ENCODE peak calls at places on chromosomes 5 and 9, in seven cellular contexts. Q is effector memory CD4-positive, alpha-beta T cell; C is HEK293T; D is substantia nigra; I is H54; A is NCI-H1417; E is fibroblast of mammary gland. T is an unnamed sample.

GRCh38 chr9:107827304-107827703 is 337.7 kb upstream of the KLF4 start:
- DNase-seq in Q (no peak), C (no peak), D (no peak), I (no peak), A (no peak), E (no peak), T (no peak)

GRCh38 chr5:154141686-154142300 is 48.7 kb upstream of the GALNT10 start:
- DNase-seq in Q (no peak), C (peak; percentile 39), D (no peak), I (no peak), A (peak; percentile 7), E (no peak), T (no peak)

GRCh38 chr5:1725641-1726468 is 73.8 kb downstream of the MRPL36 start:
- DNase-seq in Q (no peak), C (no peak), D (no peak), I (no peak), A (no peak), E (no peak), T (no peak)

GRCh38 chr9:127154390-127155191 is 32.2 kb upstream of the ANGPTL2 start:
- DNase-seq in Q (no peak), C (no peak), D (no peak), I (no peak), A (no peak), E (peak; percentile 79), T (no peak)

GRCh38 chr5:176677209-176677931 is 30.1 kb downstream of the TSPAN17 start:
- DNase-seq in Q (no peak), C (no peak), D (no peak), I (no peak), A (no peak), E (no peak), T (no peak)

GRCh38 chr5:85814596-85814995 is 803.1 kb upstream of the COX7C start:
- DNase-seq in Q (no peak), C (no peak), D (no peak), I (no peak), A (no peak), E (no peak), T (no peak)

GRCh38 chr9:129383005-129383414 is 204.9 kb upstream of the IER5L start:
- DNase-seq in Q (no peak), C (no peak), D (no peak), I (no peak), A (peak; percentile 90), E (no peak), T (no peak)

GRCh38 chr9:102185371-102185770 is 446.9 kb upstream of the GRIN3A start:
- DNase-seq in Q (no peak), C (no peak), D (no peak), I (no peak), A (no peak), E (no peak), T (no peak)

GRCh38 chr5:28523887-28524637 is 1485.7 kb upstream of the CDH9 start:
- DNase-seq in Q (no peak), C (no peak), D (no peak), I (no peak), A (no peak), E (peak; percentile 77), T (no peak)

GRCh38 chr5:56580864-56581263 is 234.5 kb upstream of the MAP3K1 start:
- DNase-seq in Q (no peak), C (no peak), D (no peak), I (no peak), A (no peak), E (no peak), T (no peak)

GRCh38 chr5:10797246-10797645 is 36.2 kb upstream of the DAP start:
- DNase-seq in Q (no peak), C (no peak), D (no peak), I (no peak), A (no peak), E (peak; percentile 64), T (no peak)

GRCh38 chr9:115443890-115444289 is 325.9 kb upstream of the TNC start:
- DNase-seq in Q (no peak), C (no peak), D (no peak), I (no peak), A (no peak), E (no peak), T (no peak)

GRCh38 chr9:116437411-116438370 is 249.4 kb upstream of the TRIM32 start:
- DNase-seq in Q (no peak), C (peak; percentile 12), D (no peak), I (no peak), A (no peak), E (no peak), T (no peak)

GRCh38 chr5:176739461-176740051 is 70.8 kb upstream of the UNC5A start:
- DNase-seq in Q (no peak), C (no peak), D (no peak), I (no peak), A (peak; percentile 94), E (no peak), T (no peak)

GRCh38 chr9:7174884-7175283 is 417.1 kb downstream of the KDM4C start:
- DNase-seq in Q (no peak), C (no peak), D (no peak), I (no peak), A (no peak), E (no peak), T (no peak)

GRCh38 chr5:36403601-36404311 is 102.1 kb upstream of the RANBP3L start:
- DNase-seq in Q (no peak), C (no peak), D (no peak), I (peak; percentile 44), A (no peak), E (peak; percentile 95), T (no peak)

GRCh38 chr5:92064993-92065392 is 681.9 kb upstream of the ARRDC3 start:
- DNase-seq in Q (no peak), C (no peak), D (no peak), I (no peak), A (no peak), E (no peak), T (no peak)

GRCh38 chr5:40046792-40047191 is 622.0 kb upstream of the DAB2 start:
- DNase-seq in Q (no peak), C (no peak), D (no peak), I (peak; percentile 6), A (no peak), E (peak; percentile 84), T (no peak)

GRCh38 chr5:151451626-151452520 is 4.5 kb downstream of the SLC36A1 start:
- DNase-seq in Q (no peak), C (no peak), D (no peak), I (peak; percentile 44), A (no peak), E (peak; percentile 66), T (no peak)

GRCh38 chr9:121262450-121262849 is 5.5 kb upstream of the GSN start:
- DNase-seq in Q (no peak), C (no peak), D (no peak), I (no peak), A (no peak), E (no peak), T (no peak)

GRCh38 chr5:36252722-36253340 is 11.1 kb upstream of the NADK2 start:
- DNase-seq in Q (no peak), C (no peak), D (no peak), I (no peak), A (no peak), E (peak; percentile 75), T (no peak)

GRCh38 chr5:94793113-94793815 is 174.8 kb downstream of the SLF1 start:
- DNase-seq in Q (no peak), C (no peak), D (no peak), I (peak; percentile 23), A (no peak), E (peak; percentile 85), T (no peak)

GRCh38 chr9:130073373-130073772 is 19.7 kb downstream of the GPR107 start:
- DNase-seq in Q (no peak), C (no peak), D (no peak), I (no peak), A (no peak), E (peak; percentile 18), T (no peak)

GRCh38 chr5:150638488-150639316 is 1.8 kb upstream of the SYNPO start:
- DNase-seq in Q (no peak), C (no peak), D (no peak), I (no peak), A (no peak), E (no peak), T (no peak)

GRCh38 chr9:95167998-95168397 is 149.5 kb downstream of the FANCC start:
- DNase-seq in Q (no peak), C (peak; percentile 61), D (no peak), I (peak; percentile 58), A (peak; percentile 64), E (peak; percentile 95), T (peak; percentile 44)

GRCh38 chr5:141695627-141696180 is 13.7 kb upstream of the ARAP3 start:
- DNase-seq in Q (no peak), C (no peak), D (no peak), I (no peak), A (peak; percentile 77), E (no peak), T (no peak)

GRCh38 chr9:114273461-114273881 is 49.4 kb upstream of the ORM1 start:
- DNase-seq in Q (no peak), C (no peak), D (no peak), I (peak; percentile 63), A (no peak), E (no peak), T (no peak)

GRCh38 chr5:40227927-40228326 is 451.8 kb upstream of the PTGER4 start:
- DNase-seq in Q (no peak), C (no peak), D (no peak), I (no peak), A (no peak), E (no peak), T (no peak)

GRCh38 chr5:14685757-14686156 is 21.2 kb downstream of the OTULIN start:
- DNase-seq in Q (no peak), C (peak; percentile 60), D (no peak), I (peak; percentile 33), A (peak; percentile 75), E (peak; percentile 71), T (no peak)

GRCh38 chr9:19057033-19057432 is 7.8 kb downstream of the RRAGA start:
- DNase-seq in Q (no peak), C (no peak), D (no peak), I (no peak), A (no peak), E (no peak), T (no peak)

GRCh38 chr9:128232811-128233428 is 29.7 kb downstream of the DNM1 start:
- DNase-seq in Q (no peak), C (no peak), D (no peak), I (no peak), A (no peak), E (no peak), T (no peak)

GRCh38 chr5:112738180-112738560 is 485 bp downstream of the APC start:
- DNase-seq in Q (no peak), C (peak; percentile 17), D (peak; percentile 39), I (no peak), A (peak; percentile 68), E (peak; percentile 5), T (no peak)